ENCODE peak calls at places on chromosomes 12 and 14, in five cellular contexts. Q is CD8-positive, alpha-beta memory T cell; N is progenitor cell of endocrine pancreas; U is dermis blood vessel endothelial cell; E is GM23338. Y is an unnamed sample.

GRCh38 chr14:23301969-23302289 is 730 bp downstream of the PPP1R3E start:
- DNase-seq in E (no peak), U (no peak), Q (peak), N (no peak), Y (no peak)

GRCh38 chr12:32135967-32136366 is 29.3 kb downstream of the BICD1 start:
- DNase-seq in E (no peak), Q (no peak), N (no peak), U (no peak), Y (no peak)

GRCh38 chr12:106227641-106228319 is 20.0 kb downstream of the CKAP4 start:
- DNase-seq in E (no peak), N (no peak), Q (peak), U (no peak), Y (peak)

GRCh38 chr12:4134833-4135597 is 138.5 kb upstream of the CCND2 start:
- DNase-seq in E (peak), Q (no peak), U (peak), N (no peak), Y (peak)

GRCh38 chr14:71629765-71630502 is 302.3 kb upstream of the RGS6 start:
- DNase-seq in U (peak), N (no peak), Q (no peak), E (no peak), Y (no peak)

GRCh38 chr12:77696183-77696582 is 134.5 kb upstream of the NAV3 start:
- DNase-seq in U (no peak), E (no peak), N (no peak), Q (no peak), Y (no peak)

GRCh38 chr12:121793501-121793835 is at the start of gene RHOF:
- DNase-seq in U (peak), E (peak), N (no peak), Q (peak), Y (no peak)

GRCh38 chr12:55877824-55878223 is 35.1 kb upstream of the MMP19 start:
- DNase-seq in U (no peak), N (no peak), E (no peak), Q (no peak), Y (no peak)

GRCh38 chr12:60498656-60499055 is 902.8 kb downstream of the SLC16A7 start:
- DNase-seq in Q (no peak), E (no peak), N (no peak), U (peak), Y (no peak)

GRCh38 chr12:72081787-72082186 is 143.1 kb downstream of the TPH2 start:
- DNase-seq in E (peak), Q (no peak), U (no peak), N (no peak), Y (no peak)

GRCh38 chr12:127223011-127223410 is 1044.0 kb upstream of the TMEM132C start:
- DNase-seq in E (no peak), N (no peak), U (no peak), Q (no peak), Y (no peak)

GRCh38 chr14:75794615-75795038 is 133.6 kb downstream of the TTLL5 start:
- DNase-seq in U (peak), E (peak), N (no peak), Q (no peak), Y (no peak)

GRCh38 chr14:94110552-94111181 is at the start of gene IFI27:
- DNase-seq in N (no peak), U (peak), E (no peak), Q (no peak), Y (peak)

GRCh38 chr14:50964683-50965390 is 20.6 kb upstream of the PYGL start:
- DNase-seq in Q (no peak), N (no peak), E (no peak), U (peak), Y (no peak)

GRCh38 chr12:106418970-106419369 is 61.4 kb downstream of the POLR3B start:
- DNase-seq in N (no peak), Q (no peak), E (no peak), U (peak), Y (no peak)

GRCh38 chr12:65466906-65467305 is 188.4 kb downstream of the MSRB3 start:
- DNase-seq in N (no peak), Q (no peak), E (no peak), U (no peak), Y (no peak)

GRCh38 chr12:12562016-12562483 is 613 bp downstream of the DUSP16 start:
- DNase-seq in Q (peak), E (peak), U (peak), N (peak), Y (peak)

GRCh38 chr12:113747048-113747447 is 219.1 kb downstream of the RBM19 start:
- DNase-seq in U (peak), Q (no peak), N (no peak), E (no peak), Y (no peak)

GRCh38 chr12:2212971-2213869 is 160.4 kb downstream of the CACNA1C start:
- DNase-seq in N (no peak), U (no peak), E (peak), Q (no peak), Y (no peak)

GRCh38 chr12:120199595-120200306 is 1.2 kb downstream of the RPLP0 start:
- DNase-seq in Q (peak), U (peak), E (no peak), N (no peak), Y (no peak)

GRCh38 chr14:75452900-75453816 is 25.3 kb downstream of the JDP2 start:
- DNase-seq in Q (no peak), N (peak), U (peak), E (peak), Y (peak)

GRCh38 chr14:104688755-104689619 is at the start of gene INF2:
- DNase-seq in U (peak), N (peak), Q (peak), E (peak), Y (peak)

GRCh38 chr12:116015525-116015924 is 262.0 kb downstream of the MED13L start:
- DNase-seq in Q (no peak), U (peak), E (peak), N (no peak), Y (no peak)

GRCh38 chr14:54715244-54715643 is 148.3 kb downstream of the SAMD4A start:
- DNase-seq in E (peak), N (no peak), U (peak), Q (no peak), Y (no peak)

GRCh38 chr14:75381642-75382041 is 46.2 kb upstream of the JDP2 start:
- DNase-seq in Q (no peak), U (no peak), E (no peak), N (no peak), Y (no peak)

GRCh38 chr14:91041450-91041849 is 19.0 kb downstream of the RPS6KA5 start:
- DNase-seq in U (no peak), Q (no peak), N (no peak), E (no peak), Y (no peak)

GRCh38 chr12:101299931-101300330 is 20.0 kb downstream of the UTP20 start:
- DNase-seq in U (no peak), E (no peak), N (no peak), Q (no peak), Y (no peak)

GRCh38 chr12:8554451-8555195 is 13.9 kb upstream of the CLEC4E start:
- DNase-seq in E (peak), N (no peak), U (peak), Q (no peak), Y (no peak)

GRCh38 chr12:94815958-94816357 is 165.6 kb upstream of the TMCC3 start:
- DNase-seq in U (no peak), E (peak), N (no peak), Q (no peak), Y (peak)

GRCh38 chr12:54037360-54038259 is 4.8 kb downstream of the HOXC5 start:
- DNase-seq in U (no peak), E (peak), N (no peak), Q (no peak), Y (no peak)

GRCh38 chr14:55713496-55713895 is 133.5 kb downstream of the KTN1 start:
- DNase-seq in Q (no peak), E (no peak), U (no peak), N (no peak), Y (no peak)

GRCh38 chr12:114733919-114734318 is 49.9 kb upstream of the TBX3 start:
- DNase-seq in E (no peak), U (no peak), Q (no peak), N (no peak), Y (no peak)

GRCh38 chr12:94074970-94075695 is 73.2 kb upstream of the PLXNC1 start:
- DNase-seq in Q (no peak), E (peak), N (no peak), U (peak), Y (peak)

GRCh38 chr14:92973265-92973797 is 50.4 kb downstream of the CHGA start:
- DNase-seq in N (peak), Q (no peak), E (peak), U (peak), Y (peak)

Y was measured in H9.